ENCODE peak calls at places on chromosomes 16 and 17, in six cellular contexts. O is adrenal gland, X is body of pancreas, N is IMR-90, E is stomach, H is HCT116. C is an unnamed sample.

GRCh38 chr17:50604470-50604869 is 30.2 kb upstream of the ABCC3 start:
- DNase-seq in O (no peak), X (peak; percentile 39), N (peak; percentile 28), E (peak; percentile 37), H (no peak), C (no peak)

GRCh38 chr17:45104029-45104428 is 28.3 kb downstream of the PLCD3 start:
- DNase-seq in O (no peak), X (no peak), N (no peak), E (no peak), H (no peak), C (no peak)

GRCh38 chr17:39831588-39831987 is 32.5 kb downstream of the IKZF3 start:
- DNase-seq in O (no peak), X (no peak), N (no peak), E (no peak), H (no peak), C (no peak)

GRCh38 chr16:31421587-31421986 is 6.6 kb downstream of the COX6A2 start:
- DNase-seq in O (no peak), X (no peak), N (no peak), E (no peak), H (no peak), C (no peak)

GRCh38 chr16:80300456-80300855 is 240.3 kb upstream of the DYNLRB2 start:
- DNase-seq in O (no peak), X (no peak), N (no peak), E (no peak), H (no peak), C (no peak)

GRCh38 chr17:5355416-5356129 is 63.9 kb downstream of the NUP88 start:
- DNase-seq in O (no peak), X (no peak), N (no peak), E (no peak), H (no peak), C (no peak)

GRCh38 chr16:52405441-52405840 is 141.5 kb downstream of the TOX3 start:
- DNase-seq in O (no peak), X (no peak), N (no peak), E (no peak), H (no peak), C (no peak)

GRCh38 chr16:87342978-87343752 is 26.0 kb upstream of the C16orf95 start:
- DNase-seq in O (no peak), X (no peak), N (no peak), E (no peak), H (no peak), C (no peak)

GRCh38 chr16:28501258-28502232 is 5.1 kb downstream of the IL27 start:
- DNase-seq in O (no peak), X (no peak), N (no peak), E (no peak), H (no peak), C (no peak)

GRCh38 chr16:72404299-72404698 is 232.3 kb upstream of the PMFBP1 start:
- DNase-seq in O (no peak), X (no peak), N (peak; percentile 26), E (no peak), H (no peak), C (no peak)

GRCh38 chr16:71917900-71918299 is 22.6 kb downstream of the IST1 start:
- DNase-seq in O (no peak), X (no peak), N (peak; percentile 82), E (no peak), H (no peak), C (no peak)

GRCh38 chr16:79469999-79470398 is 130.5 kb downstream of the MAF start:
- DNase-seq in O (peak; percentile 38), X (peak; percentile 14), N (no peak), E (no peak), H (no peak), C (no peak)

GRCh38 chr17:68422821-68423220 is 34.5 kb downstream of the WIPI1 start:
- DNase-seq in O (no peak), X (no peak), N (no peak), E (no peak), H (no peak), C (no peak)

GRCh38 chr17:49870298-49870697 is 22.4 kb upstream of the TAC4 start:
- DNase-seq in O (no peak), X (no peak), N (no peak), E (no peak), H (no peak), C (no peak)

GRCh38 chr16:24919536-24919935 is 73.8 kb downstream of the SLC5A11 start:
- DNase-seq in O (no peak), X (no peak), N (no peak), E (no peak), H (no peak), C (no peak)

GRCh38 chr17:44087319-44087718 is 16.8 kb downstream of the G6PC3 start:
- DNase-seq in O (no peak), X (no peak), N (no peak), E (no peak), H (no peak), C (no peak)
- TF ChIP-seq POLR2A in O (no peak), X (no peak), N (no peak), E (no peak), H (no peak), C (no peak)

GRCh38 chr16:3580686-3581085 is 3.5 kb upstream of the NLRC3 start:
- DNase-seq in O (no peak), X (no peak), N (peak; percentile 20), E (no peak), H (no peak), C (no peak)
- H3K27ac ChIP-seq in O (no peak overlapping the region), X (no peak overlapping the region), N (no peak overlapping the region), E (no peak overlapping the region), H (no peak overlapping the region), C (peak overlapping the region; percentile 80)

DNA sequence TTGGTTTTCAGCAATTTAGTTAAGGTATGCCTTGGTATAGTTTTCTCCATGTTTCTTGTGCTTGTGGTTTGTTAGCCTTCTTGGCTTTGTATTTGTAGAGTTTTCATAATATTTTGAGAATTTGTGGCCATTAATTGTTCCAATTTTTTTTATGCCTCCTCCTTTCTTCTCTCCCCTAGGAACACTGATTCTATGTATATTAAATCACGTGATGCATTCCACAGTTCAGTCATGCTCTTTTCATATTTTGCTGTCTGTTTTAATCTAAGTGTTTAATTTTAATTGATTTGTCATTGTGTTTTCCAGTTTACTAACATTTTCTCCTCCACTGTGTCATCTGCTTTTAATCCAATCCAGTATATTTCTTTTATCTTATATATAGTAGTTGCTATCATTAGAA is 263.6 kb downstream of the SHISA9 start:
- DNase-seq in O (no peak), X (no peak), N (no peak), E (no peak), H (no peak), C (no peak)
- H3K4me3 ChIP-seq in O (no peak overlapping the region), X (no peak overlapping the region), N (no peak overlapping the region), E (no peak overlapping the region), H (no peak overlapping the region), C (no peak overlapping the region)

GRCh38 chr17:78176548-78177025 is 8.2 kb downstream of the SYNGR2 start:
- DNase-seq in O (peak; percentile 73), X (peak; percentile 78), N (peak; percentile 22), E (peak; percentile 84), H (no peak), C (peak; percentile 92)

GRCh38 chr17:78173025-78173715 is 4.8 kb downstream of the SYNGR2 start:
- DNase-seq in O (no peak), X (no peak), N (no peak), E (no peak), H (no peak), C (peak; percentile 74)

GRCh38 chr17:78175643-78175981 is 7.2 kb downstream of the SYNGR2 start:
- DNase-seq in O (no peak), X (no peak), N (no peak), E (no peak), H (no peak), C (no peak)

GRCh38 chr17:78174332-78174869 is 6.0 kb downstream of the SYNGR2 start:
- DNase-seq in O (no peak), X (peak; percentile 97), N (no peak), E (peak; percentile 96), H (no peak), C (peak; percentile 89)

DNA sequence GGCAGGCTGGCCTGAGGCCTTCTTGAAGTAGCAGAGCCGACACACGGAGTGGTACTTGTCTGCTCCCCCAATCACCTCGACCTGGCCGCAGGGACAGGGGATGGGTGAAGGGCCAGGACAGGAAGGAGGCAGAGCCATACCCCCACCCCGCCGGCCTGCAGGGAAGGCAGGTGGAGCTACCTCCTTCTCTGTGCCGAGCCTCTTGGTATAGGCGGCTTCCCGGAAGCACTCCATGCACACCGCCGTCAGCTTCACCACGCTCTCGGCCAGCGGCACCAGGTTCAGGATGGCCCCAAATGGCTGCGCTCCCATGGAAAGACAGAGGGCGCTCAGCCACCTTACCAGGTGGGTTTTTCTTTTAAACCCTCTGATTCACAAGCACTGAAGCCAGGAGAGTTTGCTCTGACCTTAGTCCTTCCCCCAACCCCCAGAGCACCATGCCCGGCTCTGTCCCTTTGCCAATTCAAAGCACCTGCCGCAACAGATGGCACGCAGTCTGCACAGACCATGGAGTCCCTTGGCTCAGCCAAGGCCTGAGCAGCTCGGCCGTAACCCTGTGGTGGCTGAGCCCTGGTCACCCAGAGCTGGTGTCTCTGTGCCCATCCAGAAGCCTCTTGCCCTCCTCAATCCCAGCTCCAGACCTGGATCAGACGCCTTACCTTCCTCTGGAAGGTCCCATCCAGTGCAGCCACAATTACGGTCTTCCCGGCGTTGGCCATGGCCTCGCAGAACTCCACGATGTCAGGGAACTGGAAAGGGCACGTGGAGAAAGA is 6.7 kb downstream of the SYNGR2 start:
- DNase-seq in O (no peak), X (peak; percentile 86), N (no peak), E (peak; percentile 62), H (no peak), C (peak; percentile 67)
- TF ChIP-seq POLR2A in O (no peak), X (peak; percentile 54), N (no peak), E (no peak), H (no peak), C (no peak)

GRCh38 chr17:81644976-81645952 is 8.3 kb downstream of the TSPAN10 start:
- DNase-seq in O (no peak), X (no peak), N (no peak), E (no peak), H (no peak), C (no peak)
- H3K27ac ChIP-seq in O (no peak overlapping the region), X (no peak overlapping the region), N (no peak overlapping the region), E (no peak overlapping the region), H (no peak overlapping the region), C (no peak overlapping the region)

DNA sequence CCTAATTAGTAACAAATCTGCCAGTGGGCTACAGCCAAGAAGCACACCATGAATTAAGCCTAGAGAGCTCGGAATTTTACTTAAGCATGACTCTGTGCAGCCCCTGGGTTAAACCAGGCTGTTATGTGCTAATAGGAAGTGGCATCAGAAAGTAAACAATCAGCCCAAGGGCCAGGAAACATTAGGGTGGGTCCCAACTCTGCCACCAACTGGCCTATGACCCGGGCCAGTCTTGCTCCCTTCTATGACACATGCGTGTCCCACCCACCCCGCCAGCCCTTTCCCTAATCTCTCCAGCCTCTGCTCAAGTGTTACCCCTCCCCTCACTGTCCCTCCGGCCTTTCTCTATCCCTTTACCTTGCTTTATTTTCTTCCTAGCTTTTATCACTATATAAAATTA is 13.7 kb downstream of the TOP3A start:
- DNase-seq in O (no peak), X (no peak), N (no peak), E (peak; percentile 33), H (no peak), C (no peak)
- H3K4me3 ChIP-seq in O (no peak overlapping the region), X (no peak overlapping the region), N (no peak overlapping the region), E (no peak overlapping the region), H (no peak overlapping the region), C (no peak overlapping the region)